ENCODE peak calls at places on chromosomes 6 and 20, in ten cellular contexts. One of them, this sample, is unnamed.

GRCh38 chr20:62122659-62123449 is 579 bp downstream of the LSM14B start:
- DNase-seq in caudate nucleus: no peak
- DNase-seq in pons: no peak
- DNase-seq in activated CD4-positive, alpha-beta memory T cell treated with anti-CD3 and anti-CD28 coated beads for 36 hours: peak
- DNase-seq in dermis blood vessel endothelial cell: peak
- DNase-seq in left cardiac atrium: peak
- DNase-seq in M059J: peak
- DNase-seq in AG20443: peak
- DNase-seq in HTR-8/SVneo: peak
- DNase-seq in stimulated activated CD4-positive, alpha-beta T cell treated with anti-CD3 and anti-CD28 coated beads, TNF-alpha, amount 100 ng/mL, for 24 hours: no peak
- DNase-seq in this sample: peak

GRCh38 chr6:149320745-149321240 is 3.3 kb downstream of the TAB2 start:
- DNase-seq in M059J: no peak
- DNase-seq in activated CD4-positive, alpha-beta memory T cell treated with anti-CD3 and anti-CD28 coated beads for 36 hours: no peak
- DNase-seq in HTR-8/SVneo: no peak
- DNase-seq in left cardiac atrium: no peak
- DNase-seq in pons: no peak
- DNase-seq in stimulated activated CD4-positive, alpha-beta T cell treated with anti-CD3 and anti-CD28 coated beads, TNF-alpha, amount 100 ng/mL, for 24 hours: no peak
- DNase-seq in dermis blood vessel endothelial cell: no peak
- DNase-seq in caudate nucleus: no peak
- DNase-seq in AG20443: no peak
- DNase-seq in this sample: no peak

GRCh38 chr6:16770701-16771569 is 9.7 kb upstream of the ATXN1 start:
- DNase-seq in AG20443: peak
- DNase-seq in M059J: peak
- DNase-seq in activated CD4-positive, alpha-beta memory T cell treated with anti-CD3 and anti-CD28 coated beads for 36 hours: peak
- DNase-seq in stimulated activated CD4-positive, alpha-beta T cell treated with anti-CD3 and anti-CD28 coated beads, TNF-alpha, amount 100 ng/mL, for 24 hours: peak
- DNase-seq in left cardiac atrium: peak
- DNase-seq in dermis blood vessel endothelial cell: peak
- DNase-seq in HTR-8/SVneo: no peak
- DNase-seq in caudate nucleus: peak
- DNase-seq in pons: peak
- DNase-seq in this sample: peak

GRCh38 chr20:35111141-35111888 is 18.7 kb upstream of the TRPC4AP start:
- DNase-seq in HTR-8/SVneo: no peak
- DNase-seq in dermis blood vessel endothelial cell: peak
- DNase-seq in caudate nucleus: no peak
- DNase-seq in AG20443: peak
- DNase-seq in activated CD4-positive, alpha-beta memory T cell treated with anti-CD3 and anti-CD28 coated beads for 36 hours: no peak
- DNase-seq in left cardiac atrium: no peak
- DNase-seq in stimulated activated CD4-positive, alpha-beta T cell treated with anti-CD3 and anti-CD28 coated beads, TNF-alpha, amount 100 ng/mL, for 24 hours: no peak
- DNase-seq in M059J: peak
- DNase-seq in pons: no peak
- DNase-seq in this sample: no peak

GRCh38 chr6:90663106-90663505 is 76.2 kb upstream of the MAP3K7 start:
- DNase-seq in AG20443: no peak
- DNase-seq in HTR-8/SVneo: no peak
- DNase-seq in left cardiac atrium: no peak
- DNase-seq in activated CD4-positive, alpha-beta memory T cell treated with anti-CD3 and anti-CD28 coated beads for 36 hours: no peak
- DNase-seq in stimulated activated CD4-positive, alpha-beta T cell treated with anti-CD3 and anti-CD28 coated beads, TNF-alpha, amount 100 ng/mL, for 24 hours: no peak
- DNase-seq in caudate nucleus: no peak
- DNase-seq in M059J: no peak
- DNase-seq in pons: no peak
- DNase-seq in dermis blood vessel endothelial cell: no peak
- DNase-seq in this sample: no peak

GRCh38 chr20:325043-325888 is at the start of gene SOX12:
- DNase-seq in M059J: peak
- DNase-seq in AG20443: peak
- DNase-seq in left cardiac atrium: peak
- DNase-seq in pons: peak
- DNase-seq in caudate nucleus: peak
- DNase-seq in activated CD4-positive, alpha-beta memory T cell treated with anti-CD3 and anti-CD28 coated beads for 36 hours: peak
- DNase-seq in dermis blood vessel endothelial cell: peak
- DNase-seq in stimulated activated CD4-positive, alpha-beta T cell treated with anti-CD3 and anti-CD28 coated beads, TNF-alpha, amount 100 ng/mL, for 24 hours: peak
- DNase-seq in HTR-8/SVneo: peak
- DNase-seq in this sample: peak

GRCh38 chr6:5151295-5151954 is 66.3 kb downstream of the PPP1R3G start:
- DNase-seq in AG20443: no peak
- DNase-seq in caudate nucleus: no peak
- DNase-seq in left cardiac atrium: no peak
- DNase-seq in stimulated activated CD4-positive, alpha-beta T cell treated with anti-CD3 and anti-CD28 coated beads, TNF-alpha, amount 100 ng/mL, for 24 hours: no peak
- DNase-seq in pons: no peak
- DNase-seq in M059J: no peak
- DNase-seq in HTR-8/SVneo: no peak
- DNase-seq in dermis blood vessel endothelial cell: no peak
- DNase-seq in activated CD4-positive, alpha-beta memory T cell treated with anti-CD3 and anti-CD28 coated beads for 36 hours: no peak
- DNase-seq in this sample: no peak

GRCh38 chr6:17703256-17703694 is 3.5 kb downstream of the NUP153 start:
- DNase-seq in activated CD4-positive, alpha-beta memory T cell treated with anti-CD3 and anti-CD28 coated beads for 36 hours: peak
- DNase-seq in caudate nucleus: no peak
- DNase-seq in left cardiac atrium: no peak
- DNase-seq in stimulated activated CD4-positive, alpha-beta T cell treated with anti-CD3 and anti-CD28 coated beads, TNF-alpha, amount 100 ng/mL, for 24 hours: no peak
- DNase-seq in M059J: peak
- DNase-seq in dermis blood vessel endothelial cell: peak
- DNase-seq in pons: peak
- DNase-seq in AG20443: peak
- DNase-seq in HTR-8/SVneo: no peak
- DNase-seq in this sample: no peak

GRCh38 chr6:168221497-168222079 is 98.0 kb downstream of the DACT2 start:
- DNase-seq in HTR-8/SVneo: no peak
- DNase-seq in left cardiac atrium: no peak
- DNase-seq in activated CD4-positive, alpha-beta memory T cell treated with anti-CD3 and anti-CD28 coated beads for 36 hours: no peak
- DNase-seq in pons: no peak
- DNase-seq in caudate nucleus: no peak
- DNase-seq in dermis blood vessel endothelial cell: no peak
- DNase-seq in AG20443: no peak
- DNase-seq in stimulated activated CD4-positive, alpha-beta T cell treated with anti-CD3 and anti-CD28 coated beads, TNF-alpha, amount 100 ng/mL, for 24 hours: no peak
- DNase-seq in M059J: no peak
- DNase-seq in this sample: no peak

GRCh38 chr20:57241592-57241991 is 24.8 kb downstream of the BMP7 start:
- DNase-seq in activated CD4-positive, alpha-beta memory T cell treated with anti-CD3 and anti-CD28 coated beads for 36 hours: no peak
- DNase-seq in left cardiac atrium: no peak
- DNase-seq in HTR-8/SVneo: no peak
- DNase-seq in AG20443: no peak
- DNase-seq in pons: peak
- DNase-seq in stimulated activated CD4-positive, alpha-beta T cell treated with anti-CD3 and anti-CD28 coated beads, TNF-alpha, amount 100 ng/mL, for 24 hours: no peak
- DNase-seq in dermis blood vessel endothelial cell: no peak
- DNase-seq in caudate nucleus: no peak
- DNase-seq in M059J: no peak
- DNase-seq in this sample: no peak

GRCh38 chr20:47311211-47311610 is 45.3 kb downstream of the ZMYND8 start:
- DNase-seq in M059J: no peak
- DNase-seq in left cardiac atrium: no peak
- DNase-seq in caudate nucleus: no peak
- DNase-seq in HTR-8/SVneo: no peak
- DNase-seq in dermis blood vessel endothelial cell: no peak
- DNase-seq in activated CD4-positive, alpha-beta memory T cell treated with anti-CD3 and anti-CD28 coated beads for 36 hours: no peak
- DNase-seq in pons: no peak
- DNase-seq in AG20443: no peak
- DNase-seq in stimulated activated CD4-positive, alpha-beta T cell treated with anti-CD3 and anti-CD28 coated beads, TNF-alpha, amount 100 ng/mL, for 24 hours: no peak
- DNase-seq in this sample: no peak

GRCh38 chr6:169075211-169075621 is 178.4 kb downstream of the THBS2 start:
- DNase-seq in left cardiac atrium: peak
- DNase-seq in activated CD4-positive, alpha-beta memory T cell treated with anti-CD3 and anti-CD28 coated beads for 36 hours: no peak
- DNase-seq in pons: peak
- DNase-seq in stimulated activated CD4-positive, alpha-beta T cell treated with anti-CD3 and anti-CD28 coated beads, TNF-alpha, amount 100 ng/mL, for 24 hours: no peak
- DNase-seq in dermis blood vessel endothelial cell: no peak
- DNase-seq in M059J: no peak
- DNase-seq in AG20443: peak
- DNase-seq in HTR-8/SVneo: no peak
- DNase-seq in caudate nucleus: no peak
- DNase-seq in this sample: no peak

GRCh38 chr6:135291288-135292116 is 110.4 kb downstream of the MYB start:
- DNase-seq in HTR-8/SVneo: peak
- DNase-seq in AG20443: no peak
- DNase-seq in pons: no peak
- DNase-seq in dermis blood vessel endothelial cell: peak
- DNase-seq in left cardiac atrium: no peak
- DNase-seq in M059J: peak
- DNase-seq in activated CD4-positive, alpha-beta memory T cell treated with anti-CD3 and anti-CD28 coated beads for 36 hours: no peak
- DNase-seq in caudate nucleus: no peak
- DNase-seq in stimulated activated CD4-positive, alpha-beta T cell treated with anti-CD3 and anti-CD28 coated beads, TNF-alpha, amount 100 ng/mL, for 24 hours: no peak
- DNase-seq in this sample: no peak

GRCh38 chr6:44966449-44967091 is 361.6 kb upstream of the RUNX2 start:
- DNase-seq in dermis blood vessel endothelial cell: peak
- DNase-seq in stimulated activated CD4-positive, alpha-beta T cell treated with anti-CD3 and anti-CD28 coated beads, TNF-alpha, amount 100 ng/mL, for 24 hours: no peak
- DNase-seq in left cardiac atrium: no peak
- DNase-seq in M059J: peak
- DNase-seq in HTR-8/SVneo: peak
- DNase-seq in pons: no peak
- DNase-seq in caudate nucleus: no peak
- DNase-seq in AG20443: peak
- DNase-seq in activated CD4-positive, alpha-beta memory T cell treated with anti-CD3 and anti-CD28 coated beads for 36 hours: no peak
- DNase-seq in this sample: no peak

GRCh38 chr6:133571681-133572080 is 317.2 kb upstream of the TCF21 start:
- DNase-seq in activated CD4-positive, alpha-beta memory T cell treated with anti-CD3 and anti-CD28 coated beads for 36 hours: no peak
- DNase-seq in pons: no peak
- DNase-seq in stimulated activated CD4-positive, alpha-beta T cell treated with anti-CD3 and anti-CD28 coated beads, TNF-alpha, amount 100 ng/mL, for 24 hours: no peak
- DNase-seq in AG20443: no peak
- DNase-seq in caudate nucleus: no peak
- DNase-seq in left cardiac atrium: no peak
- DNase-seq in dermis blood vessel endothelial cell: no peak
- DNase-seq in HTR-8/SVneo: no peak
- DNase-seq in M059J: no peak
- DNase-seq in this sample: no peak